ENCODE peak calls at places on chromosomes 12 and 14, in seven cellular contexts. R is GM10248; C is tibial nerve; D is AG04450; B is HFF-Myc; F is CD8-positive, alpha-beta T cell; K is astrocyte of the cerebellum. S is an unnamed sample.

GRCh38 chr12:3004655-3005565 is 45.7 kb downstream of the TEAD4 start:
- DNase-seq in R (no peak), C (no peak), D (no peak), B (no peak), F (no peak), K (no peak), S (no peak)

GRCh38 chr12:6235499-6235898 is 35.3 kb downstream of the CD9 start:
- DNase-seq in R (no peak), C (no peak), D (no peak), B (no peak), F (no peak), K (no peak), S (peak)

GRCh38 chr14:36383674-36384421 is 63.4 kb upstream of the MBIP start:
- DNase-seq in R (no peak), C (no peak), D (no peak), B (no peak), F (no peak), K (no peak), S (no peak)

GRCh38 chr12:32369202-32369601 is 30.2 kb upstream of the FGD4 start:
- DNase-seq in R (no peak), C (no peak), D (no peak), B (no peak), F (no peak), K (no peak), S (no peak)

GRCh38 chr14:70114621-70115156 is 74.1 kb downstream of the SLC8A3 start:
- DNase-seq in R (no peak), C (no peak), D (no peak), B (no peak), F (no peak), K (no peak), S (no peak)

GRCh38 chr12:65858831-65859230 is 34.5 kb downstream of the HMGA2 start:
- DNase-seq in R (no peak), C (no peak), D (no peak), B (no peak), F (no peak), K (no peak), S (no peak)

GRCh38 chr12:121762269-121762668 is 31.2 kb downstream of the RHOF start:
- DNase-seq in R (no peak), C (no peak), D (no peak), B (no peak), F (no peak), K (no peak), S (no peak)

GRCh38 chr12:121182222-121182896 is 27.6 kb upstream of the P2RX4 start:
- DNase-seq in R (no peak), C (no peak), D (no peak), B (no peak), F (no peak), K (no peak), S (no peak)

DNA sequence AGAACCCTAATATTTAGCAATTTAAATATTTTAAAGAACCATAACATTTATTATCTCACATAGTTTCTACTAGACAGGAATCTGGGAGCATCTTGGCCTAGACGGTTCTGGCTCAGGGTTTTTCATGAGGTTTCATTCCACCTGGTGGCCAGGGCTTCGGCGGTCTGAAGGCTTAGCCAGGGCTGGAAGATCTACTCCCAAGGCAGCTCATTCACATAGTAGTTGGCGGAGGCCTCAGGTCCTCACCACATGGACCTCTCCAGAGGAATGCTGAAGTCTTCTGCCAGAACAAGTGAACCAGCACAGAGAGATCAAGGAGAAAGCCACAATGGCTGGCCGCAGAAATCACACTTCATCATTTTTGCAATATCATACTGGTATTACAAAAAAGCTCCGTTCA is 68.2 kb downstream of the SINHCAF start:
- DNase-seq in R (no peak), C (no peak), D (no peak), B (no peak), F (no peak), K (no peak), S (no peak)
- TF ChIP-seq CTCF in R (no peak), C (no peak), D (no peak), B (no peak), F (no peak), K (no peak), S (no peak)

GRCh38 chr12:107131832-107132616 is 38.7 kb upstream of the CRY1 start:
- DNase-seq in R (peak), C (no peak), D (peak), B (peak), F (no peak), K (peak), S (peak)
- TF ChIP-seq CTCF in R (peak), C (peak), D (peak), B (peak), F (peak), K (peak), S (peak)

DNA sequence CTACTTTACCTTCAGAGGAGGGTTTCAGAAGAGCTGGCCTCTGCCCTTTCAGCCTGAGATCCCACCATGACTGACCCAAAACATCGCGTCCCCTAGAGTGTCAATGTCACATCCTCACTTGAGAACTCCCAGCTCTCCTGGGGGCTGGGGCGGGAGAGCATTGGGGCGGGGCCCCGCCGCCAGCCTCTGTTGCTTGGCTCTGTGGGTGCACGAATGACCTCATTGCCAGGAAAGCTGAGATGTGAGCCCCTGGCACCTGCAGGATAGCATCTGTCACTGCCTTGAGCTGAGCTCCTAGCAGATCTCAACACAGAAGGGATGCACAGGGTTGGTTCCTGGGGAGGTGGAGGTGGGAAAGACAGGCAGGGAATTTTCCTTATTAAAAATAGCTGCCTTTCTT is 20.6 kb upstream of the MYL2 start:
- DNase-seq in R (no peak), C (no peak), D (no peak), B (no peak), F (no peak), K (no peak), S (no peak)
- TF ChIP-seq CTCF in R (no peak), C (no peak), D (no peak), B (no peak), F (no peak), K (no peak), S (no peak)

GRCh38 chr14:93379841-93380240 is 32.9 kb downstream of the COX8C start:
- DNase-seq in R (no peak), C (no peak), D (no peak), B (no peak), F (no peak), K (no peak), S (no peak)

GRCh38 chr14:93375673-93376156 is 28.7 kb downstream of the COX8C start:
- DNase-seq in R (peak), C (no peak), D (no peak), B (no peak), F (no peak), K (no peak), S (no peak)

GRCh38 chr14:93381644-93382043 is 34.7 kb downstream of the COX8C start:
- DNase-seq in R (peak), C (no peak), D (no peak), B (no peak), F (no peak), K (no peak), S (no peak)
- TF ChIP-seq CTCF in R (peak), C (no peak), D (no peak), B (no peak), F (no peak), K (no peak), S (no peak)

DNA sequence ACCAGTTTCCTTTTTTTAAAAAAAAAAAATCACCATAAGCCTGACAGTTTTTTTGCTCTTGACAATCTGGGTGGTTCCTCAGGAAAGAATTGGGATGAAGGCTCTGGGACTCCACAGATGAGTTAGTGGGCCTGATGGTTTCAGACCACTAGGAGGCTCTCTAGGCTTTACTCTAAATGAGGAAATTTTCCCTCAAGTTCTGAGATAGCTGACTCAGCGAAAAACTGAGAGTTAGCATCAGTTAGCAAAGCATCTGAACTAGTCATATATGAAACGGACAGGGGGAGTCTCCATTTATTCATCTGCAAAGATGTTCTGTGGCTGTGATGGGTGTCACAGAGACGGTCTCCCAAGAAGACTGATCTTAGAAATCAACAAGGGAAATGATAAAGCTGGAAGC is 314.3 kb upstream of the OR4E1 start:
- DNase-seq in R (no peak), C (no peak), D (no peak), B (no peak), F (no peak), K (no peak), S (peak)
- TF ChIP-seq CTCF in R (peak), C (no peak), D (peak), B (peak), F (peak), K (peak), S (peak)

DNA sequence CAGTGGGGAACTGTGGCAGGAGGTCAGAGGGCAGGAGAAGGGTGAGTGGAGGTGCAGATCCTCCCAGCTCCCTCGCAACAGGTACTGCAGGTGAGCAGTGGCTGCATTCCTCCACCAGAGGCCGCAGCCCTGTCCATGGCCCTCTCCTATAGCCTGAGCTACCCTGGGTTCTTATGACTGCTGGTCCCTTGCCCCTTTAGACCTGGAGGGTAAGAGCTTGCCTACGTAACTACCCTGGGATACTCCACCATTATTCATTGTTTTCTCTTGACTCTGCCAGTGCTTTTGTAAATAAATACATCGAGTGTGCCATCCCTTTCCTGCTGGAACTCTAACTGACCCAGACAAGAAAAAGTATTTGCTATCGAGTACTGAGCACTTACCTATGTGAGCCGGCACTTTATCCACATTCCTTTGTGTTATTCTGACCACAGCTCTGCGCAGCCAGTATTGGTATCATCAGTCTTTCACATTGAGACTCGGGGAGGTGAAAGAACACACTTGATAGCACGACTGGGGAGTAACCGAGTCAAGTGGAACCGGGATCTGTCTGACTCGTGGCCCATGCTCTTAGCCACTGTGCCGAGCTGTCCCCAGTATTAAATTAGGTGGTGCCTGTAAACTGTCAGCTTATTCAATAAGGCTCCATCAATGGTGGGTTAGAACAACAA is 38.5 kb downstream of the LTBP2 start:
- DNase-seq in R (no peak), C (no peak), D (no peak), B (no peak), F (no peak), K (no peak), S (no peak)
- TF ChIP-seq CTCF in R (no peak), C (no peak), D (peak), B (no peak), F (no peak), K (peak), S (no peak)

S was measured in nephron progenitor cell.